ENCODE peak calls at places on chromosomes 13 and 19, in eight cellular contexts. Q, D, H, K, U, C, F and I are unnamed samples.

GRCh38 chr19:3034194-3034844 is 5.2 kb upstream of the TLE2 start:
- DNase-seq in Q (peak), D (no peak), H (no peak), K (no peak), U (no peak), C (no peak), F (no peak), I (no peak)

GRCh38 chr19:29381353-29382203 is 144.2 kb upstream of the VSTM2B start:
- DNase-seq in Q (no peak), D (no peak), H (no peak), K (no peak), U (no peak), C (no peak), F (no peak), I (no peak)

GRCh38 chr13:99434258-99434788 is 66.9 kb upstream of the TM9SF2 start:
- DNase-seq in Q (no peak), D (no peak), H (no peak), K (no peak), U (no peak), C (no peak), F (no peak), I (no peak)

GRCh38 chr13:80342541-80343371 is 1.8 kb upstream of the SPRY2 start:
- DNase-seq in Q (peak), D (peak), H (peak), K (peak), U (peak), C (peak), F (peak), I (peak)

GRCh38 chr19:4130635-4131438 is 6.9 kb upstream of the MAP2K2 start:
- DNase-seq in Q (peak), D (no peak), H (no peak), K (no peak), U (peak), C (no peak), F (peak), I (peak)

GRCh38 chr19:37007587-37008220 is 70.5 kb upstream of the ZNF420 start:
- DNase-seq in Q (peak), D (peak), H (peak), K (no peak), U (no peak), C (peak), F (no peak), I (no peak)

GRCh38 chr19:13055213-13056051 is 47.2 kb downstream of the LYL1 start:
- DNase-seq in Q (peak), D (no peak), H (no peak), K (peak), U (peak), C (no peak), F (peak), I (peak)

GRCh38 chr13:21894091-21894490 is 223.2 kb downstream of the FGF9 start:
- DNase-seq in Q (no peak), D (no peak), H (no peak), K (no peak), U (no peak), C (no peak), F (no peak), I (no peak)

GRCh38 chr19:9622531-9622930 is 1.5 kb upstream of the ZNF561 start:
- DNase-seq in Q (no peak), D (no peak), H (no peak), K (no peak), U (no peak), C (no peak), F (no peak), I (no peak)

GRCh38 chr13:20405691-20406090 is 120.0 kb downstream of the CRYL1 start:
- DNase-seq in Q (peak), D (no peak), H (no peak), K (no peak), U (no peak), C (no peak), F (no peak), I (no peak)

GRCh38 chr13:58018865-58019264 is 387.3 kb downstream of the PCDH17 start:
- DNase-seq in Q (no peak), D (no peak), H (no peak), K (no peak), U (no peak), C (no peak), F (no peak), I (no peak)

GRCh38 chr13:60347174-60347573 is 49.8 kb upstream of the TDRD3 start:
- DNase-seq in Q (no peak), D (no peak), H (no peak), K (no peak), U (no peak), C (no peak), F (no peak), I (no peak)

GRCh38 chr19:32287811-32288227 is 57.6 kb upstream of the ZNF507 start:
- DNase-seq in Q (peak), D (peak), H (no peak), K (peak), U (peak), C (peak), F (peak), I (peak)

GRCh38 chr13:39616087-39616694 is 13.2 kb upstream of the LHFPL6 start:
- DNase-seq in Q (peak), D (peak), H (peak), K (peak), U (peak), C (peak), F (peak), I (peak)

GRCh38 chr13:46866150-46866549 is 30.7 kb downstream of the HTR2A start:
- DNase-seq in Q (peak), D (no peak), H (no peak), K (peak), U (no peak), C (peak), F (peak), I (no peak)

GRCh38 chr19:7986321-7987083 is 18.9 kb downstream of the ELAVL1 start:
- DNase-seq in Q (peak), D (no peak), H (no peak), K (no peak), U (no peak), C (no peak), F (peak), I (peak)

GRCh38 chr19:2983351-2984195 is 6.2 kb downstream of the TLE6 start:
- DNase-seq in Q (peak), D (peak), H (no peak), K (peak), U (peak), C (peak), F (no peak), I (no peak)

GRCh38 chr19:5093953-5094718 is 125.2 kb downstream of the KDM4B start:
- DNase-seq in Q (no peak), D (no peak), H (no peak), K (no peak), U (no peak), C (no peak), F (no peak), I (no peak)

GRCh38 chr13:101390461-101390860 is 25.8 kb downstream of the NALCN start:
- DNase-seq in Q (peak), D (no peak), H (no peak), K (no peak), U (no peak), C (no peak), F (peak), I (no peak)

GRCh38 chr19:51687791-51688664 is 5.1 kb upstream of the SPACA6 start:
- DNase-seq in Q (peak), D (peak), H (no peak), K (peak), U (no peak), C (no peak), F (peak), I (peak)

GRCh38 chr19:41384351-41384750 is 8.0 kb downstream of the TMEM91 start:
- DNase-seq in Q (no peak), D (no peak), H (no peak), K (no peak), U (no peak), C (no peak), F (no peak), I (peak)

GRCh38 chr13:48585456-48585840 is 52.6 kb upstream of the RCBTB2 start:
- DNase-seq in Q (peak), D (peak), H (no peak), K (peak), U (no peak), C (no peak), F (peak), I (no peak)

GRCh38 chr13:65149687-65150086 is 2080.4 kb downstream of the PCDH9 start:
- DNase-seq in Q (no peak), D (no peak), H (no peak), K (no peak), U (no peak), C (no peak), F (no peak), I (no peak)

GRCh38 chr19:35362261-35363000 is 4.2 kb downstream of the FFAR3 start:
- DNase-seq in Q (no peak), D (no peak), H (no peak), K (no peak), U (no peak), C (no peak), F (no peak), I (no peak)

GRCh38 chr13:73001971-73002370 is 56.8 kb upstream of the KLF5 start:
- DNase-seq in Q (no peak), D (no peak), H (no peak), K (no peak), U (no peak), C (peak), F (no peak), I (no peak)

GRCh38 chr19:48152552-48152951 is 17.6 kb downstream of the LIG1 start:
- DNase-seq in Q (peak), D (peak), H (no peak), K (peak), U (peak), C (peak), F (peak), I (peak)

GRCh38 chr13:30412351-30412750 is 9.9 kb upstream of the UBE2L5 start:
- DNase-seq in Q (no peak), D (no peak), H (no peak), K (no peak), U (no peak), C (no peak), F (no peak), I (no peak)

GRCh38 chr19:17243854-17244617 is 1.7 kb downstream of the NR2F6 start:
- DNase-seq in Q (no peak), D (no peak), H (no peak), K (peak), U (peak), C (no peak), F (peak), I (peak)

GRCh38 chr19:35309481-35310279 is 17.7 kb downstream of the MAG start:
- DNase-seq in Q (peak), D (no peak), H (no peak), K (no peak), U (no peak), C (no peak), F (no peak), I (no peak)

GRCh38 chr13:30851697-30852096 is 54.4 kb upstream of the MEDAG start:
- DNase-seq in Q (no peak), D (no peak), H (no peak), K (no peak), U (no peak), C (no peak), F (no peak), I (no peak)

GRCh38 chr19:23957660-23958281 is 43.1 kb downstream of the ZNF726 start:
- DNase-seq in Q (peak), D (no peak), H (no peak), K (no peak), U (peak), C (no peak), F (peak), I (peak)